ENCODE peak calls at places on chromosomes 13 and 19, in five cellular contexts. One of them, this sample, is unnamed.

GRCh38 chr13:99947666-99948065 is 23.9 kb downstream of the ZIC5 start:
- DNase-seq in K562: no peak
- DNase-seq in H1: no peak
- DNase-seq in HCT116: no peak
- DNase-seq in HepG2: no peak
- DNase-seq in this sample: no peak

GRCh38 chr13:107450426-107450825 is 764.9 kb downstream of the LIG4 start:
- DNase-seq in K562: no peak
- DNase-seq in H1: no peak
- DNase-seq in HCT116: no peak
- DNase-seq in HepG2: no peak
- DNase-seq in this sample: no peak

GRCh38 chr13:65287405-65287804 is 1942.7 kb downstream of the PCDH9 start:
- DNase-seq in K562: no peak
- DNase-seq in H1: no peak
- DNase-seq in HCT116: no peak
- DNase-seq in HepG2: no peak
- DNase-seq in this sample: no peak

GRCh38 chr13:70415141-70415540 is 306.9 kb upstream of the KLHL1 start:
- DNase-seq in K562: no peak
- DNase-seq in H1: no peak
- DNase-seq in HCT116: no peak
- DNase-seq in HepG2: no peak
- DNase-seq in this sample: no peak

GRCh38 chr13:24698686-24699085 is 18.5 kb downstream of the ATP12A start:
- DNase-seq in K562: no peak
- DNase-seq in H1: no peak
- DNase-seq in HCT116: no peak
- DNase-seq in HepG2: no peak
- DNase-seq in this sample: no peak

GRCh38 chr13:60426075-60426474 is 29.1 kb downstream of the TDRD3 start:
- DNase-seq in K562: no peak
- DNase-seq in H1: no peak
- DNase-seq in HCT116: no peak
- DNase-seq in HepG2: no peak
- DNase-seq in this sample: no peak

GRCh38 chr19:8323781-8324185 is 2.5 kb downstream of the RPS28 start:
- DNase-seq in K562: peak; percentile 19
- DNase-seq in H1: no peak
- DNase-seq in HCT116: no peak
- DNase-seq in HepG2: no peak
- DNase-seq in this sample: no peak

GRCh38 chr13:110017379-110017778 is 231.0 kb upstream of the IRS2 start:
- DNase-seq in K562: no peak
- DNase-seq in H1: no peak
- DNase-seq in HCT116: peak; percentile 74
- DNase-seq in HepG2: no peak
- DNase-seq in this sample: no peak

GRCh38 chr19:2014731-2015610 is 543 bp downstream of the BTBD2 start:
- DNase-seq in K562: no peak
- DNase-seq in H1: no peak
- DNase-seq in HCT116: no peak
- DNase-seq in HepG2: no peak
- DNase-seq in this sample: no peak

GRCh38 chr13:73421310-73421912 is 362.6 kb downstream of the KLF5 start:
- DNase-seq in K562: no peak
- DNase-seq in H1: no peak
- DNase-seq in HCT116: peak; percentile 92
- DNase-seq in HepG2: no peak
- DNase-seq in this sample: no peak

GRCh38 chr19:10321874-10322835 is 6.3 kb upstream of the FDX2 start:
- DNase-seq in K562: no peak
- DNase-seq in H1: no peak
- DNase-seq in HCT116: no peak
- DNase-seq in HepG2: no peak
- DNase-seq in this sample: no peak

GRCh38 chr13:52003551-52003950 is 7.7 kb downstream of the ATP7B start:
- DNase-seq in K562: no peak
- DNase-seq in H1: no peak
- DNase-seq in HCT116: no peak
- DNase-seq in HepG2: no peak
- DNase-seq in this sample: no peak

GRCh38 chr19:10763828-10764339 is 46.0 kb downstream of the DNM2 start:
- DNase-seq in K562: no peak
- DNase-seq in H1: no peak
- DNase-seq in HCT116: no peak
- DNase-seq in HepG2: no peak
- DNase-seq in this sample: no peak

GRCh38 chr13:31042501-31043165 is 110.2 kb downstream of the TEX26 start:
- DNase-seq in K562: no peak
- DNase-seq in H1: no peak
- DNase-seq in HCT116: no peak
- DNase-seq in HepG2: no peak
- DNase-seq in this sample: no peak

GRCh38 chr13:22091222-22091970 is 420.5 kb downstream of the FGF9 start:
- DNase-seq in K562: no peak
- DNase-seq in H1: no peak
- DNase-seq in HCT116: no peak
- DNase-seq in HepG2: no peak
- DNase-seq in this sample: no peak

GRCh38 chr13:70849267-70849666 is 741.0 kb upstream of the KLHL1 start:
- DNase-seq in K562: no peak
- DNase-seq in H1: no peak
- DNase-seq in HCT116: no peak
- DNase-seq in HepG2: no peak
- DNase-seq in this sample: no peak

GRCh38 chr19:47704024-47704423 is 9.2 kb upstream of the EHD2 start:
- DNase-seq in K562: no peak
- DNase-seq in H1: no peak
- DNase-seq in HCT116: no peak
- DNase-seq in HepG2: no peak
- DNase-seq in this sample: no peak

GRCh38 chr13:33318037-33318436 is 32.5 kb upstream of the STARD13 start:
- DNase-seq in K562: no peak
- DNase-seq in H1: no peak
- DNase-seq in HCT116: no peak
- DNase-seq in HepG2: no peak
- DNase-seq in this sample: no peak

GRCh38 chr13:113554333-113554700 is 30.2 kb upstream of the TFDP1 start:
- DNase-seq in K562: no peak
- DNase-seq in H1: no peak
- DNase-seq in HCT116: no peak
- DNase-seq in HepG2: no peak
- DNase-seq in this sample: no peak

GRCh38 chr13:88085036-88085435 is 413.9 kb downstream of the SLITRK5 start:
- DNase-seq in K562: no peak
- DNase-seq in H1: no peak
- DNase-seq in HCT116: no peak
- DNase-seq in HepG2: no peak
- DNase-seq in this sample: no peak

GRCh38 chr19:57825501-57825900 is 4.6 kb upstream of the ZNF587B start:
- DNase-seq in K562: no peak
- DNase-seq in H1: no peak
- DNase-seq in HCT116: no peak
- DNase-seq in HepG2: no peak
- DNase-seq in this sample: no peak

GRCh38 chr13:36555151-36555986 is 118.5 kb upstream of the SERTM1 start:
- DNase-seq in K562: no peak
- DNase-seq in H1: no peak
- DNase-seq in HCT116: no peak
- DNase-seq in HepG2: no peak
- DNase-seq in this sample: peak; percentile 1

GRCh38 chr19:18418034-18418724 is 1.0 kb upstream of the SSBP4 start:
- DNase-seq in K562: no peak
- DNase-seq in H1: no peak
- DNase-seq in HCT116: no peak
- DNase-seq in HepG2: no peak
- DNase-seq in this sample: no peak

GRCh38 chr13:39976481-39976880 is 321.0 kb downstream of the COG6 start:
- DNase-seq in K562: no peak
- DNase-seq in H1: no peak
- DNase-seq in HCT116: no peak
- DNase-seq in HepG2: no peak
- DNase-seq in this sample: no peak

GRCh38 chr13:46575321-46575721 is 22.4 kb downstream of the LRCH1 start:
- DNase-seq in K562: no peak
- DNase-seq in H1: no peak
- DNase-seq in HCT116: no peak
- DNase-seq in HepG2: no peak
- DNase-seq in this sample: peak; percentile 58

DNA sequence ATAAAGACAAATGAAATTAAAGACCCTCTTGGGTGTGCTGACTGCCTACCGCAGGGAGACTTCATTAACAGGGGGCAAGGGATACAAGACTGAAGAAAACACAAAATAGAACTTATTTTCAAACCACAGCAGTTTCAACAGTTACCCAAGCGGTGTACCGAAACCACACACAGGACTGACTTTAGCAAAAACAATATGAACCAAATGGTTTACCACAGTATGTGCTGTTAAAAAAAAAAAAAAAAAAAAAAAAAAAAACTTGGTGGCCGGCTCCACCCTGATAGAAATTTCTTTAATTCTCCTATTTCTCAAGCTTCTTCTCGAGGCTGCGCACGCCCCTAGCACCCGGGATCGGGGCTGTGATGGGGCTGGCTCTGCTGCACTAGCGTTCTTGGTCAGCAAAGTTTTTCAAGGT is 42.6 kb downstream of the KLF2 start:
- DNase-seq in K562: no peak
- DNase-seq in H1: no peak
- DNase-seq in HCT116: no peak
- DNase-seq in HepG2: no peak
- DNase-seq in this sample: peak; percentile 90
- TF ChIP-seq ATF3 in K562: no peak
- TF ChIP-seq ATF3 in H1: no peak
- TF ChIP-seq ATF3 in HCT116: no peak
- TF ChIP-seq ATF3 in HepG2: no peak
- TF ChIP-seq ATF3 in this sample: no peak

DNA sequence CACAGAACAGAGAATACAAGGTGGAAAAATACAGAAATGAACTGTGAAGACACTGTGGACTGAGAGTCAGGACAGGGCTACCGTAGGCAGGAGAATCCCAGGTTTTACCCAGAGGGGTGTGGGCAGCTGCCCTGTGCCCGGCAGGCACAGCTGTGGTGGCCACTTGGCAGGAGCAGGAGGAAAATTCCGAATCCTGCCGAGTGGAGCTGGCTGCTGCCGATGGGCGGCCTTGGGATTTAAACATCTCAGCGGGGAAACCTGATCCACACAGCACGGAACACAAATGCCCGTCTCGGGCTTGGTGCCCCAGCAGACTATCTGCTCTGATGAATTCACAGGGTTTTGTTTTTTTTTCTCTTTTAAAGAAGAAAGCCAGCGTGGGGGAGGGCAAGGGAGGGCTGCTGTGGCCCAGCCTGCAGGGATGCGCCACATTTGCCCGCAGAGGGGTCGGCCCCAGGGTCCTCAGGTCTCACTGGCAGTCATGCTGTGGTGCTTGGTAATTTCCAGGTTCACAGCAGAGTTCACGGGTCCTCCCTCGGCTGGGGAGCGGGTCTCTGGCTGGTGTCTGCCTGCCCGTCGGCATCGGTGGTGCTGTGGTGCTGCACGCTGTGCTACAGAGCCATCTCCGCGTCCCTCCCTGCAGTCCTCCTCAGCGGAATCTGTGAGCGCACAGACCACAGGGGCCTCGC is 28.0 kb downstream of the MPND start:
- DNase-seq in K562: no peak
- DNase-seq in H1: no peak
- DNase-seq in HCT116: no peak
- DNase-seq in HepG2: no peak
- DNase-seq in this sample: no peak
- H3K9ac ChIP-seq in K562: no peak overlapping the region
- H3K9ac ChIP-seq in H1: no peak overlapping the region
- H3K9ac ChIP-seq in HCT116: no peak overlapping the region
- H3K9ac ChIP-seq in HepG2: no peak overlapping the region
- H3K9ac ChIP-seq in this sample: peak overlapping the region; percentile 32

GRCh38 chr19:35830986-35831385 is 18.3 kb upstream of the PRODH2 start:
- DNase-seq in K562: no peak
- DNase-seq in H1: no peak
- DNase-seq in HCT116: no peak
- DNase-seq in HepG2: no peak
- DNase-seq in this sample: no peak

GRCh38 chr19:35833972-35834371 is 18.3 kb downstream of the NPHS1 start:
- DNase-seq in K562: no peak
- DNase-seq in H1: no peak
- DNase-seq in HCT116: no peak
- DNase-seq in HepG2: no peak
- DNase-seq in this sample: no peak

GRCh38 chr19:35828694-35829301 is 16.2 kb upstream of the PRODH2 start:
- DNase-seq in K562: peak; percentile 67
- DNase-seq in H1: peak; percentile 88
- DNase-seq in HCT116: no peak
- DNase-seq in HepG2: peak; percentile 66
- DNase-seq in this sample: no peak

GRCh38 chr19:35832054-35832453 is 19.4 kb upstream of the PRODH2 start:
- DNase-seq in K562: no peak
- DNase-seq in H1: no peak
- DNase-seq in HCT116: no peak
- DNase-seq in HepG2: no peak
- DNase-seq in this sample: no peak
- TF ChIP-seq ZNF274 in K562: no peak
- TF ChIP-seq ZNF274 in H1: no peak
- TF ChIP-seq ZNF274 in HCT116: no peak
- TF ChIP-seq ZNF274 in HepG2: no peak
- TF ChIP-seq ZNF274 in this sample: no peak

GRCh38 chr13:23510544-23510916 is 59.7 kb upstream of the TNFRSF19 start:
- DNase-seq in K562: no peak
- DNase-seq in H1: no peak
- DNase-seq in HCT116: no peak
- DNase-seq in HepG2: no peak
- DNase-seq in this sample: no peak
- TF ChIP-seq ATF3 in K562: no peak
- TF ChIP-seq ATF3 in H1: no peak
- TF ChIP-seq ATF3 in HCT116: no peak
- TF ChIP-seq ATF3 in HepG2: no peak
- TF ChIP-seq ATF3 in this sample: no peak

GRCh38 chr13:28716511-28716910 is 2.3 kb downstream of the SLC46A3 start:
- DNase-seq in K562: no peak
- DNase-seq in H1: no peak
- DNase-seq in HCT116: peak; percentile 35
- DNase-seq in HepG2: no peak
- DNase-seq in this sample: no peak
- H3K9ac ChIP-seq in K562: no peak overlapping the region
- H3K9ac ChIP-seq in H1: no peak overlapping the region
- H3K9ac ChIP-seq in HCT116: no peak overlapping the region
- H3K9ac ChIP-seq in HepG2: no peak overlapping the region
- H3K9ac ChIP-seq in this sample: no peak overlapping the region

This sample was measured in GM12878.